ENCODE peak calls at places on chromosomes 4 and X, in nine cellular contexts. L is pancreas, K is colonic mucosa, J is RWPE2, B is mesenchymal stem cell, F is SK-N-SH, T is Peyer's patch, I is IMR-90, V is psoas muscle. U is an unnamed sample. For H3K36me3 and H3K9me3, the result is how much of the 10 kb centered on the place peaks cover.

GRCh38 chrX:23383411-23383810 is 48.8 kb downstream of the PTCHD1 start:
- DNase-seq in L (no peak), K (no peak), J (no peak), B (peak), F (no peak), T (no peak), I (peak), V (no peak), U (no peak)

GRCh38 chr4:1193206-1194027 is 21.0 kb upstream of the SPON2 start:
- DNase-seq in L (peak), K (peak), J (peak), B (no peak), F (peak), T (peak), I (no peak), V (peak), U (no peak)

GRCh38 chr4:172688536-172688935 is 480.1 kb upstream of the GALNT7 start:
- DNase-seq in L (no peak), K (no peak), J (no peak), B (no peak), F (no peak), T (no peak), I (no peak), V (no peak), U (no peak)

GRCh38 chr4:3835527-3836040 is 69.4 kb downstream of the ADRA2C start:
- DNase-seq in L (no peak), K (no peak), J (no peak), B (no peak), F (no peak), T (no peak), I (no peak), V (no peak), U (no peak)

GRCh38 chr4:40121515-40121914 is 64.9 kb downstream of the N4BP2 start:
- DNase-seq in L (no peak), K (no peak), J (no peak), B (peak), F (no peak), T (no peak), I (peak), V (no peak), U (no peak)

GRCh38 chr4:76611164-76611563 is 176.1 kb downstream of the SHROOM3 start:
- DNase-seq in L (no peak), K (no peak), J (no peak), B (no peak), F (no peak), T (no peak), I (peak), V (no peak), U (no peak)

GRCh38 chr4:80926446-80926845 is 104.1 kb upstream of the BMP3 start:
- DNase-seq in L (no peak), K (no peak), J (no peak), B (no peak), F (no peak), T (no peak), I (peak), V (no peak), U (no peak)

GRCh38 chr4:151567056-151567455 is 158.1 kb downstream of the FHIP1A start:
- DNase-seq in L (no peak), K (no peak), J (no peak), B (no peak), F (no peak), T (no peak), I (no peak), V (no peak), U (no peak)

DNA sequence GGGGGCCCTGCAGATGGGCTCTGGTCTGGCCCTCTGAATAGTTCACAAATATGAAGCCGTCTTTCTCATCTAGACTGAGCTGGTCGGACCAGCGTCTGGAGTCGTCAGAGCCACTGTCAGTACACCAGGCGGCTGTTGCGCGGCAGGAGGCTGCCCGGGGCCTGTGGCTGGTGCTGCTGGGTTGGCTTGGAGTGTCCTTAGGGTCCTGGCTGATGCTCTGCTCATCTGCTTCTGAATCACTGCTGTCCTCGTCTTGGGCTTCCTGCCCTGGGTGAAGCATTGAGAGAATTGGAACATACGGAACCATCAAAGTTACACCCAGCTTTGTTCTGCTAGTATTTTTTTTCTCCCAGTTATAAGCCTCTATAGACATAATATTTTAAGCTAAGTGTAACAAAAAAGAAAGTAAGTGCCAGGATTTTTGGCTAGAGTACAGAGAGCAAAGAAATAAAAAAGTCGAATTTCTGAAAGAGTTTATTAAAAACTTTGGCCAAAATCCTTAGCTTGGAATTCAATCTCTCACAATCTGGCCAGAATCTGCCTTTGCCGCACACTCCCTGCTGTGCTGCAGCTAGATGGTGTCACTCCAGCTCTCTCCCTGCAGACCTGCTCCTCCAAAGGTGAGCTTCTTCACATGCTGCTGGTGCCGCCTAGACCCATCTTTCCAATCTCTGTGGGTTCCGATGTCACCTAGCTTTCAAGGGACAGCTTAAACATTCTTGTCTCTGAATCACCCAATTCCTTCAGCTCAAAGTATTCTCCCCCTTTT is 96.2 kb downstream of the CDS1 start:
- DNase-seq in L (no peak), K (no peak), J (no peak), B (no peak), F (no peak), T (no peak), I (no peak), V (peak), U (no peak)
- H3K36me3 ChIP-seq in L (half or more), K (under half), J (half or more), B (half or more), F (half or more), T (under half), I (under half), V (under half), U (under half)

GRCh38 chr4:108546728-108547127 is 73.6 kb upstream of the RPL34 start:
- DNase-seq in L (no peak), K (no peak), J (no peak), B (no peak), F (no peak), T (no peak), I (no peak), V (no peak), U (no peak)

GRCh38 chr4:108544504-108544903 is 75.9 kb upstream of the RPL34 start:
- DNase-seq in L (no peak), K (no peak), J (no peak), B (peak), F (no peak), T (no peak), I (peak), V (no peak), U (no peak)

GRCh38 chr4:108543359-108543968 is 76.9 kb upstream of the RPL34 start:
- DNase-seq in L (no peak), K (no peak), J (no peak), B (no peak), F (no peak), T (no peak), I (no peak), V (no peak), U (no peak)

GRCh38 chr4:108547682-108548081 is 72.7 kb upstream of the RPL34 start:
- DNase-seq in L (no peak), K (no peak), J (no peak), B (no peak), F (no peak), T (no peak), I (no peak), V (no peak), U (no peak)
- H3K9me3 ChIP-seq in L (under half), K (under half), J (under half), B (under half), F (under half), T (under half), I (under half), V (under half), U (under half)

GRCh38 chr4:94508256-94508655 is 56.5 kb downstream of the PDLIM5 start:
- DNase-seq in L (no peak), K (no peak), J (no peak), B (peak), F (no peak), T (no peak), I (peak), V (no peak), U (no peak)
- H3K27ac ChIP-seq in L (no peak), K (peak), J (peak), B (peak), F (no peak), T (no peak), I (peak), V (peak), U (peak)

GRCh38 chr4:37666625-37667071 is 19.5 kb downstream of the RELL1 start:
- DNase-seq in L (no peak), K (peak), J (peak), B (peak), F (no peak), T (peak), I (peak), V (peak), U (peak)
- H3K36me3 ChIP-seq in L (under half), K (under half), J (under half), B (under half), F (under half), T (under half), I (under half), V (under half), U (under half)

GRCh38 chrX:112266136-112266535 is 183.6 kb upstream of the TRPC5 start:
- DNase-seq in L (no peak), K (no peak), J (no peak), B (no peak), F (no peak), T (no peak), I (no peak), V (no peak), U (no peak)
- H3K9me3 ChIP-seq in L (under half), K (under half), J (under half), B (under half), F (under half), T (under half), I (under half), V (under half), U (under half)

U was measured in thoracic aorta.